ENCODE peak calls at places on chromosomes 4 and X, in four cellular contexts. H, Y, L and E are unnamed samples.

GRCh38 chrX:14697453-14697852 is 168.1 kb downstream of the GLRA2 start:
- DNase-seq in Y (peak), L (peak), H (peak), E (no peak)

GRCh38 chrX:118862086-118862485 is 38.5 kb downstream of the ZCCHC12 start:
- DNase-seq in L (peak), Y (no peak), H (no peak), E (no peak)

GRCh38 chrX:153693216-153694086 is 5.7 kb downstream of the SLC6A8 start:
- DNase-seq in H (no peak), L (no peak), Y (no peak), E (no peak)

GRCh38 chr4:151532001-151532708 is 123.2 kb downstream of the FHIP1A start:
- DNase-seq in H (no peak), Y (no peak), L (no peak), E (no peak)

GRCh38 chr4:151573945-151574344 is 165.0 kb downstream of the FHIP1A start:
- DNase-seq in H (peak), Y (no peak), L (no peak), E (no peak)

GRCh38 chrX:114152130-114152529 is 431.8 kb upstream of the HTR2C start:
- DNase-seq in H (no peak), L (peak), Y (no peak), E (no peak)

GRCh38 chr4:126761947-126762650 is 870.7 kb upstream of the INTU start:
- DNase-seq in Y (no peak), L (no peak), H (no peak), E (no peak)

GRCh38 chrX:37350034-37350365 is 836 bp downstream of the PRRG1 start:
- DNase-seq in L (no peak), H (no peak), Y (no peak), E (no peak)

GRCh38 chrX:49001521-49002090 is 458 bp downstream of the GRIPAP1 start:
- DNase-seq in H (no peak), Y (peak), L (peak), E (peak)

GRCh38 chr4:10662937-10663336 is 21.6 kb downstream of the CLNK start:
- DNase-seq in H (no peak), Y (no peak), L (no peak), E (no peak)

GRCh38 chr4:113327513-113327912 is 278.1 kb downstream of the ANK2 start:
- DNase-seq in H (no peak), Y (no peak), L (peak), E (no peak)

GRCh38 chr4:76571274-76571673 is 136.2 kb downstream of the SHROOM3 start:
- DNase-seq in H (no peak), Y (no peak), L (no peak), E (no peak)

GRCh38 chr4:25448379-25449109 is 71.5 kb downstream of the ANAPC4 start:
- DNase-seq in Y (peak), L (peak), H (peak), E (no peak)

GRCh38 chrX:136259543-136259942 is 8.3 kb upstream of the MAP7D3 start:
- DNase-seq in H (no peak), Y (peak), L (peak), E (no peak)

GRCh38 chrX:72121381-72121780 is 10.3 kb downstream of the RTL5 start:
- DNase-seq in H (peak), Y (peak), L (peak), E (no peak)

GRCh38 chrX:48939417-48940228 is 17.8 kb downstream of the OTUD5 start:
- DNase-seq in H (no peak), L (no peak), Y (no peak), E (no peak)

GRCh38 chr4:130747842-130748241 is 1651.9 kb downstream of the C4orf33 start:
- DNase-seq in Y (no peak), H (no peak), L (peak), E (no peak)

GRCh38 chr4:108287834-108288413 is 119.2 kb upstream of the LEF1 start:
- DNase-seq in L (no peak), Y (no peak), H (no peak), E (no peak)

GRCh38 chrX:13855689-13856425 is 39.0 kb upstream of the GPM6B start:
- DNase-seq in Y (no peak), H (no peak), L (peak), E (no peak)

GRCh38 chrX:105618393-105619101 is 203.8 kb upstream of the NRK start:
- DNase-seq in L (no peak), Y (no peak), H (no peak), E (no peak)

GRCh38 chrX:19440713-19441112 is 74.6 kb downstream of the MAP3K15 start:
- DNase-seq in L (peak), Y (no peak), H (peak), E (no peak)

GRCh38 chr4:4415806-4416805 is 29.2 kb downstream of the NSG1 start:
- DNase-seq in H (no peak), L (no peak), Y (no peak), E (no peak)

GRCh38 chr4:80202190-80202711 is 4.9 kb downstream of the PRDM8 start:
- DNase-seq in Y (peak), L (peak), H (no peak), E (peak)

GRCh38 chr4:153142700-153143438 is 61.4 kb upstream of the TRIM2 start:
- DNase-seq in H (no peak), L (peak), Y (peak), E (no peak)

GRCh38 chrX:109902665-109903064 is 100.2 kb upstream of the TMEM164 start:
- DNase-seq in Y (no peak), H (no peak), L (peak), E (no peak)

GRCh38 chr4:140153744-140154571 is at the start of gene MAML3:
- DNase-seq in L (peak), H (peak), Y (peak), E (peak)

GRCh38 chr4:926538-926937 is 5.6 kb downstream of the GAK start:
- DNase-seq in H (no peak), L (no peak), Y (no peak), E (no peak)

GRCh38 chr4:1384675-1385372 is 21.4 kb downstream of the NKX1-1 start:
- DNase-seq in L (no peak), H (no peak), Y (no peak), E (no peak)

GRCh38 chrX:105876658-105877057 is 54.3 kb downstream of the NRK start:
- DNase-seq in H (no peak), L (peak), Y (no peak), E (no peak)

GRCh38 chrX:28979876-28980275 is 392.6 kb downstream of the IL1RAPL1 start:
- DNase-seq in Y (no peak), H (no peak), L (peak), E (no peak)

GRCh38 chr4:41157009-41157408 is 57.3 kb downstream of the APBB2 start:
- DNase-seq in L (no peak), H (no peak), Y (no peak), E (no peak)

GRCh38 chr4:173530326-173531062 is 465 bp upstream of the HAND2 start:
- DNase-seq in H (no peak), L (no peak), Y (peak), E (no peak)

GRCh38 chr4:6987566-6987920 is 55.6 kb upstream of the TADA2B start:
- DNase-seq in Y (no peak), L (peak), H (no peak), E (no peak)

GRCh38 chrX:106378616-106379015 is 210.5 kb downstream of the PWWP3B start:
- DNase-seq in Y (no peak), L (no peak), H (no peak), E (no peak)

GRCh38 chr4:93103042-93103441 is 725.5 kb upstream of the ATOH1 start:
- DNase-seq in H (no peak), L (no peak), Y (no peak), E (no peak)

GRCh38 chr4:76513517-76513916 is 78.5 kb downstream of the SHROOM3 start:
- DNase-seq in L (no peak), Y (no peak), H (no peak), E (no peak)

GRCh38 chrX:129749069-129749468 is 10.3 kb downstream of the XPNPEP2 start:
- DNase-seq in H (no peak), L (no peak), Y (no peak), E (no peak)

GRCh38 chr4:96228463-96228862 is 388.6 kb downstream of the PDHA2 start:
- DNase-seq in H (no peak), Y (no peak), L (peak), E (no peak)

GRCh38 chr4:48725414-48725813 is 54.7 kb downstream of the FRYL start:
- DNase-seq in L (no peak), Y (no peak), H (no peak), E (no peak)

GRCh38 chrX:9221714-9222113 is 187.8 kb upstream of the FAM9B start:
- DNase-seq in H (no peak), Y (no peak), L (no peak), E (no peak)